ENCODE peak calls at places on chromosomes 5 and 9, in ten cellular contexts. T, Z, O, D, F, R, I, J, E and Y are unnamed samples.

GRCh38 chr9:76085596-76085995 is 195.1 kb downstream of the PCSK5 start:
- DNase-seq in T (no peak), Z (no peak), O (no peak), D (no peak), F (no peak), R (no peak), I (no peak), J (no peak), E (no peak), Y (no peak)

GRCh38 chr5:155254399-155254798 is 240.8 kb downstream of the KIF4B start:
- DNase-seq in T (no peak), Z (no peak), O (no peak), D (no peak), F (no peak), R (no peak), I (no peak), J (no peak), E (no peak), Y (no peak)

GRCh38 chr5:172444110-172444510 is 10.2 kb downstream of the SH3PXD2B start:
- DNase-seq in T (no peak), Z (no peak), O (peak; percentile 51), D (peak; percentile 22), F (no peak), R (no peak), I (no peak), J (peak; percentile 77), E (no peak), Y (no peak)

GRCh38 chr9:98861881-98862501 is 54.5 kb downstream of the GALNT12 start:
- DNase-seq in T (no peak), Z (no peak), O (peak; percentile 30), D (peak; percentile 70), F (peak; percentile 39), R (no peak), I (no peak), J (peak; percentile 99), E (no peak), Y (peak; percentile 57)

GRCh38 chr9:75146229-75146628 is 57.9 kb downstream of the OSTF1 start:
- DNase-seq in T (no peak), Z (no peak), O (no peak), D (no peak), F (no peak), R (no peak), I (no peak), J (peak; percentile 62), E (no peak), Y (no peak)

GRCh38 chr5:131379723-131380122 is 115.9 kb downstream of the CDC42SE2 start:
- DNase-seq in T (peak; percentile 71), Z (peak; percentile 84), O (peak; percentile 14), D (no peak), F (no peak), R (no peak), I (peak; percentile 41), J (no peak), E (no peak), Y (no peak)

GRCh38 chr9:114163517-114163924 is 8.2 kb downstream of the COL27A1 start:
- DNase-seq in T (no peak), Z (no peak), O (peak; percentile 84), D (peak; percentile 56), F (peak; percentile 41), R (peak; percentile 81), I (peak; percentile 57), J (peak; percentile 72), E (no peak), Y (peak; percentile 78)

GRCh38 chr9:132509921-132510874 is 72.2 kb upstream of the BARHL1 start:
- DNase-seq in T (no peak), Z (no peak), O (no peak), D (no peak), F (no peak), R (no peak), I (no peak), J (peak; percentile 72), E (no peak), Y (no peak)

DNA sequence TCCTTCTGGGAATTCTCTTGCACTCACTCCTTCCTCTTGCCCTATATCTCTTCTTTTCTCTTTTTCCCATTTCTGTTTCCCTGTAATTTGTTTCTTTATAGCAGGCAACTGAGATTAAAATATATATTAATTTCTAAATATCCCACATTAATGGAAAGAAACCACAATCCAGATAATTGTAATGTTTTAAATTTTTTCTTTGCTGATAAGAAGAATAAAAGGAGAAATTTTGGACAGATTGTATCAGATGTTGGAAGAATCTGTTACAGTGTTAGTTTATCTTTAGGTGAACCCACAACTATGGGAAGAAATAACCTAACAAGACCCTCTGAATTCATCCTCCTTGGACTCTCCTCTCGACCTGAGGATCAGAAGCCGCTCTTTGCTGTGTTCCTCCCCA is at the start of gene OR1L1:
- DNase-seq in T (no peak), Z (no peak), O (no peak), D (no peak), F (no peak), R (no peak), I (no peak), J (no peak), E (no peak), Y (no peak)
- H3K9me3 ChIP-seq in T (no peaks in the 10 kb centered on the region), Z (no peaks in the 10 kb centered on the region), O (no peaks in the 10 kb centered on the region), D (peaks cover 6% of the 10 kb centered on the region), F (no peaks in the 10 kb centered on the region), R (peaks cover 4% of the 10 kb centered on the region), I (peaks cover 1% of the 10 kb centered on the region), J (no peaks in the 10 kb centered on the region), E (no peaks in the 10 kb centered on the region), Y (no peaks in the 10 kb centered on the region)

DNA sequence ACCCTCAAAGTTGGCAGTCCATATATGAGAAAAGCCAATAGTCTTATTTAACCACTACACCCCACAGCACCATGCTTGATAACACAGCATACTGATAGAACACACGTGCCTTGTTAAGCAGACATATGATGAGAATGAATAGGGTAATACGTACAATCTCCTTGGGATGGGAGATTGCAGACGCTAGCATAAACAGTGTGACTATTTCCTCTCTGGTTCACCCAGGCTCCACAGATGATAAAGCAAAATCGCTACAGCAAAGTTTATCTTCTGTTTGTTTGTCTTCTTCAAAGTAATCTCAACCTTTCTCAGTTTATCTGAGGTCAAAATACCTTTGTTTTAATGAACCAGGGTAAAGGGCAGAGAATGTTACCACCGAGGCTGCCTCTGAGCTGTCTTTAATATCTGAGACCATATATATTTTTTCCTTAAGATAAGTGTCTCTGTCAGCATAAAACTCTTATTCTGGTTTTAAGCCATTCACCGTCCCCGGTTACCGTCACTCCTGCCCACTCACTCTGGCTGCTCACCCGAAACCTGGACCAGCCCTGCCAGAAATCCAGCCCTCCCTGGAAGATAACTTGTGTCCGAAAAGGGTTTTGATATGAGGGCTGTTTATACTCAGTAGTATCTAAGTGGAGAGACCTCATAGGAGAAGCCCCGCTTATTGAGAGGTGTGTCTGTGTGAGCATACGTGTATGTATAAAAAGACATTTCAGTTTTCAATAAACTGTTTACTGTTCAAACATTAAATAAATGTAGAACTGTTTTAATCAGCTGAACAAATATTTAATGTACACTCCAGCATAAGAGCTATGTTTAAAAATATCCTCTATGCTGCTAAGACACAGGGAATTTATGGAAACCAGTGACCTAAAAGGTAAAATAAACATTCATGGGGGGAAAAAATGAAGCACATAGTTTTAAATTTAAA is 465.4 kb downstream of the RASEF start:
- DNase-seq in T (no peak), Z (no peak), O (peak; percentile 20), D (no peak), F (no peak), R (no peak), I (no peak), J (no peak), E (no peak), Y (no peak)
- H3K27ac ChIP-seq in T (no peak overlapping the region), Z (no peak overlapping the region), O (peak overlapping the region; percentile 86), D (no peak overlapping the region), F (no peak overlapping the region), R (no peak overlapping the region), I (no peak overlapping the region), J (no peak overlapping the region), E (no peak overlapping the region), Y (no peak overlapping the region)

GRCh38 chr9:136666364-136667216 is 3.9 kb downstream of the EGFL7 start:
- DNase-seq in T (no peak), Z (no peak), O (no peak), D (no peak), F (no peak), R (peak; percentile 59), I (no peak), J (peak; percentile 48), E (no peak), Y (no peak)

GRCh38 chr9:136668983-136669790 is 6.5 kb downstream of the EGFL7 start:
- DNase-seq in T (no peak), Z (no peak), O (peak; percentile 71), D (no peak), F (no peak), R (no peak), I (no peak), J (no peak), E (no peak), Y (no peak)

GRCh38 chr9:136667217-136667939 is 4.7 kb downstream of the EGFL7 start:
- DNase-seq in T (no peak), Z (no peak), O (no peak), D (no peak), F (no peak), R (no peak), I (no peak), J (no peak), E (no peak), Y (no peak)

GRCh38 chr9:136669791-136670464 is 7.2 kb downstream of the EGFL7 start:
- DNase-seq in T (no peak), Z (no peak), O (no peak), D (no peak), F (no peak), R (no peak), I (no peak), J (no peak), E (no peak), Y (no peak)

GRCh38 chr9:136667940-136668760 is 5.4 kb downstream of the EGFL7 start:
- DNase-seq in T (no peak), Z (no peak), O (no peak), D (no peak), F (no peak), R (no peak), I (no peak), J (no peak), E (no peak), Y (no peak)
- H3K36me3 ChIP-seq in T (no peaks in the 10 kb centered on the region), Z (no peaks in the 10 kb centered on the region), O (no peaks in the 10 kb centered on the region), D (peaks cover 8% of the 10 kb centered on the region), F (no peaks in the 10 kb centered on the region), R (no peaks in the 10 kb centered on the region), I (peaks cover 48% of the 10 kb centered on the region), J (no peaks in the 10 kb centered on the region), E (peaks cover 89% of the 10 kb centered on the region), Y (no peaks in the 10 kb centered on the region)

GRCh38 chr9:118330191-118330986 is 626.2 kb downstream of the TLR4 start:
- DNase-seq in T (no peak), Z (no peak), O (no peak), D (no peak), F (no peak), R (no peak), I (no peak), J (no peak), E (no peak), Y (no peak)

GRCh38 chr9:118321823-118322222 is 617.6 kb downstream of the TLR4 start:
- DNase-seq in T (no peak), Z (no peak), O (no peak), D (no peak), F (no peak), R (no peak), I (no peak), J (no peak), E (no peak), Y (no peak)

GRCh38 chr9:118326326-118326725 is 622.1 kb downstream of the TLR4 start:
- DNase-seq in T (no peak), Z (no peak), O (no peak), D (no peak), F (no peak), R (no peak), I (no peak), J (no peak), E (no peak), Y (no peak)

GRCh38 chr9:118331622-118332045 is 627.4 kb downstream of the TLR4 start:
- DNase-seq in T (no peak), Z (no peak), O (no peak), D (no peak), F (no peak), R (no peak), I (peak; percentile 54), J (peak; percentile 69), E (no peak), Y (no peak)

GRCh38 chr9:118325757-118326156 is 621.6 kb downstream of the TLR4 start:
- DNase-seq in T (no peak), Z (no peak), O (no peak), D (no peak), F (no peak), R (no peak), I (no peak), J (no peak), E (no peak), Y (no peak)
- H3K9me3 ChIP-seq in T (no peaks in the 10 kb centered on the region), Z (no peaks in the 10 kb centered on the region), O (no peaks in the 10 kb centered on the region), D (no peaks in the 10 kb centered on the region), F (no peaks in the 10 kb centered on the region), R (no peaks in the 10 kb centered on the region), I (no peaks in the 10 kb centered on the region), J (no peaks in the 10 kb centered on the region), E (no peaks in the 10 kb centered on the region), Y (no peaks in the 10 kb centered on the region)